ENCODE peak calls at places on chromosomes 5 and 9, in six cellular contexts. Q is breast epithelium, X is upper lobe of left lung, V is endothelial cell of umbilical vein, M is stomach, S is HCT116. L is an unnamed sample.

GRCh38 chr5:90093931-90094485 is 315.5 kb downstream of the CETN3 start:
- DNase-seq in Q (no peak), S (no peak), X (no peak), V (no peak), M (no peak), L (no peak)

GRCh38 chr9:107229146-107229545 is 53.9 kb upstream of the RAD23B start:
- DNase-seq in S (no peak), X (no peak), Q (no peak), M (no peak), V (no peak), L (no peak)

GRCh38 chr9:23777328-23777727 is 48.7 kb downstream of the ELAVL2 start:
- DNase-seq in M (no peak), Q (no peak), X (no peak), S (no peak), V (no peak), L (no peak)

GRCh38 chr5:155532621-155533314 is 519.2 kb downstream of the KIF4B start:
- DNase-seq in Q (no peak), S (no peak), M (no peak), V (no peak), X (no peak), L (no peak)

GRCh38 chr5:3234566-3234965 is 361.1 kb upstream of the IRX1 start:
- DNase-seq in V (no peak), M (no peak), X (no peak), S (no peak), Q (no peak), L (no peak)

GRCh38 chr9:87340391-87340790 is 157.3 kb upstream of the DAPK1 start:
- DNase-seq in M (no peak), V (no peak), Q (no peak), S (no peak), X (no peak), L (no peak)

GRCh38 chr9:130940693-130941576 is 1.9 kb upstream of the FIBCD1 start:
- DNase-seq in M (peak), X (peak), S (peak), Q (peak), V (peak), L (no peak)

GRCh38 chr9:71830929-71831328 is 62.6 kb upstream of the CEMIP2 start:
- DNase-seq in V (no peak), S (no peak), X (no peak), Q (no peak), M (no peak), L (no peak)

GRCh38 chr5:150398432-150399157 is 14.1 kb downstream of the CD74 start:
- DNase-seq in V (no peak), Q (no peak), M (peak), S (no peak), X (no peak), L (no peak)

GRCh38 chr5:97164846-97165245 is 18.2 kb downstream of the RIOK2 start:
- DNase-seq in M (no peak), Q (no peak), V (no peak), X (no peak), S (no peak), L (no peak)

GRCh38 chr5:128227984-128228383 is 144.4 kb downstream of the SLC12A2 start:
- DNase-seq in Q (no peak), M (no peak), S (peak), V (peak), X (no peak), L (no peak)

GRCh38 chr5:159227452-159227851 is 18.1 kb upstream of the RNF145 start:
- DNase-seq in S (no peak), X (no peak), V (no peak), M (no peak), Q (no peak), L (no peak)

GRCh38 chr9:20238921-20239320 is 383.4 kb downstream of the MLLT3 start:
- DNase-seq in Q (no peak), X (no peak), M (no peak), S (no peak), V (no peak), L (no peak)

GRCh38 chr5:164119806-164120440 is 614.5 kb downstream of the MAT2B start:
- DNase-seq in M (no peak), V (peak), X (no peak), Q (no peak), S (no peak), L (no peak)

GRCh38 chr9:81411961-81412360 is 277.4 kb downstream of the TLE1 start:
- DNase-seq in S (no peak), Q (no peak), X (no peak), M (no peak), V (no peak), L (no peak)

GRCh38 chr9:113158446-113158845 is 7.6 kb downstream of the SLC31A2 start:
- DNase-seq in S (no peak), V (no peak), X (no peak), Q (no peak), M (no peak), L (no peak)

GRCh38 chr5:3100921-3101551 is 349.6 kb upstream of the IRX2 start:
- DNase-seq in M (no peak), V (no peak), S (no peak), X (peak), Q (no peak), L (no peak)

GRCh38 chr9:38683336-38683735 is 36.6 kb downstream of the FAM240B start:
- DNase-seq in V (no peak), M (no peak), Q (no peak), X (no peak), S (no peak), L (no peak)

GRCh38 chr9:3908731-3909130 is 382.9 kb upstream of the RFX3 start:
- DNase-seq in Q (peak), V (no peak), M (no peak), S (no peak), X (no peak), L (no peak)

GRCh38 chr5:94544031-94544650 is 74.3 kb downstream of the KIAA0825 start:
- DNase-seq in V (peak), S (no peak), X (no peak), M (no peak), Q (no peak), L (peak)

GRCh38 chr5:178152491-178153444 is 917 bp downstream of the NHP2 start:
- DNase-seq in V (no peak), S (no peak), M (no peak), Q (no peak), X (no peak), L (no peak)

GRCh38 chr5:73370620-73371583 is 77.7 kb downstream of the FOXD1 start:
- DNase-seq in S (peak), Q (no peak), M (no peak), X (no peak), V (peak), L (no peak)

GRCh38 chr5:79241535-79241979 is 5.6 kb downstream of the JMY start:
- DNase-seq in V (no peak), S (no peak), X (no peak), M (no peak), Q (no peak), L (no peak)

GRCh38 chr9:89919171-89919681 is 314.4 kb downstream of the GADD45G start:
- DNase-seq in Q (no peak), V (no peak), X (no peak), S (peak), M (peak), L (peak)

GRCh38 chr5:180423598-180423997 is 70.5 kb upstream of the GFPT2 start:
- DNase-seq in X (no peak), Q (no peak), M (no peak), S (no peak), V (no peak), L (no peak)

GRCh38 chr9:133683494-133684460 is 47.6 kb downstream of the DBH start:
- DNase-seq in S (no peak), V (no peak), M (no peak), X (peak), Q (no peak), L (no peak)

GRCh38 chr9:21473236-21473635 is 8.9 kb downstream of the IFNE start:
- DNase-seq in S (no peak), M (no peak), V (no peak), X (no peak), Q (no peak), L (no peak)

GRCh38 chr5:109407913-109408312 is 1.9 kb downstream of the PJA2 start:
- DNase-seq in Q (no peak), S (no peak), X (no peak), V (no peak), M (no peak), L (no peak)

GRCh38 chr5:164600166-164600715 is 1094.8 kb downstream of the MAT2B start:
- DNase-seq in X (no peak), V (no peak), S (no peak), M (no peak), Q (no peak), L (no peak)

GRCh38 chr9:112046181-112046580 is 128.9 kb downstream of the SUSD1 start:
- DNase-seq in M (no peak), S (no peak), X (no peak), Q (no peak), V (peak), L (no peak)

DNA sequence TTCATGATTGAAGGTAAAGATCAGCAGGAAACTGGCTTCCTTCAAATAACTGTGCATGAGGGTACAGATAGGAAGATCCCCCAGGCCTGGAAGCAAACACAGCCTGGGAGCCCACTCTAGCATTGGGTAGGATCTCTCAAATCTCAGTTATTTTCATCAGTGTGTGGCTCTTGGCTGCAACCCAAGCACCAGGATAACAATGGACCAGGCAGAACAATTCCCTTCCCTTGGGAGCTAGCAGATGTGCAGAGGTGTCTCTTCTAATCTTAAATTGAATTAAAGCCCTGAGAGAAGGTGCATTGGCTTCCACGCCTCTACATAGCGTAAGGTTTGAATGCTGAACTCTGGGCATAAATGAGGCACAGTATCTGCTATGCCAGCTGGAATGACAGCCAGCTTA is 957.4 kb downstream of the CDH12 start:
- DNase-seq in Q (no peak), M (no peak), S (no peak), X (no peak), V (peak), L (no peak)
- TF ChIP-seq POLR2AphosphoS5 in Q (no peak), M (no peak), S (no peak), X (no peak), V (no peak), L (no peak)

GRCh38 chr9:16282718-16283117 is 587.8 kb downstream of the BNC2 start:
- DNase-seq in V (no peak), M (no peak), Q (no peak), X (no peak), S (no peak), L (no peak)
- H3K27ac ChIP-seq in V (no peak), M (no peak), Q (no peak), X (no peak), S (no peak), L (no peak)

GRCh38 chr5:169637085-169637855 is at the start of gene DOCK2:
- DNase-seq in M (peak), S (no peak), V (no peak), X (peak), Q (no peak), L (peak)
- TF ChIP-seq POLR2AphosphoS5 in M (no peak), S (no peak), V (no peak), X (peak), Q (no peak), L (peak)

DNA sequence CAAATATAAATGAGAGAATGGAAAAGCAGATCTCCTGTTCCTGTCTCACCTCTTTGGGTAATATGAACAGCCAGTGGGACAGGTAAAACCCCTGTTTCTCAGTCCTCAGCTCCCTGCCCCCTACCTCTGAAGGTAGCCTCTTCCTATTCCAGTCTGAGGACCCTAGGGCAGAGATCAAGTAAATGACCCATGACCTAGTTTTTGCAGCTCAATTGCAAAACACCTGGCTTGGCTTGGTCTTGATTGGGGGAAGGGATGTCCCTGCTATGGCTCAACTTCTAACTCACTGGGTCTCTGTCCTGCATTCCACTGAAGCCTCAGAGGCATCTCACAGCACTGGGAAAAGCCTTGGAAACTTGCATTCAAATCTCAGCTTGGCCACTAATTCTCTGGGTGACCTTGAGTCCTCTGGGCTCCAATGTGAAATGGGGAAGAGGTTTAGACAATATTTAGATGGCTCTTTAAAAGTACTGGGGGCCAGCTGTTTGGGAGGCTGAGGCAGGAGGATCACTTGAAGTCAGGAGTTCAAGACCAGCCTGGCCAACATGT is 1.6 kb upstream of the GALT start:
- DNase-seq in S (no peak), V (no peak), X (no peak), Q (no peak), M (no peak), L (no peak)
- H3K27ac ChIP-seq in S (no peak), V (no peak), X (no peak), Q (no peak), M (no peak), L (no peak)

GRCh38 chr5:120767171-120767820 is 303.2 kb downstream of the PRR16 start:
- DNase-seq in Q (no peak), X (no peak), M (no peak), S (no peak), V (no peak), L (no peak)

GRCh38 chr5:120765189-120765588 is 301.1 kb downstream of the PRR16 start:
- DNase-seq in X (no peak), Q (no peak), M (no peak), V (no peak), S (no peak), L (no peak)

GRCh38 chr5:120769291-120769872 is 305.3 kb downstream of the PRR16 start:
- DNase-seq in M (no peak), X (no peak), S (no peak), V (no peak), Q (no peak), L (no peak)

GRCh38 chr5:120771181-120771580 is 307.1 kb downstream of the PRR16 start:
- DNase-seq in Q (no peak), M (no peak), S (no peak), V (no peak), X (no peak), L (no peak)
- TF ChIP-seq POLR2AphosphoS5 in Q (no peak), M (no peak), S (no peak), V (no peak), X (no peak), L (no peak)

GRCh38 chr9:127463382-127463781 is 12.1 kb downstream of the LRSAM1 start:
- DNase-seq in M (no peak), X (no peak), V (no peak), Q (no peak), S (no peak), L (no peak)

GRCh38 chr9:127467621-127468020 is 16.3 kb downstream of the LRSAM1 start:
- DNase-seq in M (no peak), X (peak), S (no peak), V (no peak), Q (no peak), L (no peak)

GRCh38 chr9:127458921-127459320 is 7.6 kb downstream of the LRSAM1 start:
- DNase-seq in X (no peak), S (no peak), M (peak), Q (no peak), V (no peak), L (no peak)

DNA sequence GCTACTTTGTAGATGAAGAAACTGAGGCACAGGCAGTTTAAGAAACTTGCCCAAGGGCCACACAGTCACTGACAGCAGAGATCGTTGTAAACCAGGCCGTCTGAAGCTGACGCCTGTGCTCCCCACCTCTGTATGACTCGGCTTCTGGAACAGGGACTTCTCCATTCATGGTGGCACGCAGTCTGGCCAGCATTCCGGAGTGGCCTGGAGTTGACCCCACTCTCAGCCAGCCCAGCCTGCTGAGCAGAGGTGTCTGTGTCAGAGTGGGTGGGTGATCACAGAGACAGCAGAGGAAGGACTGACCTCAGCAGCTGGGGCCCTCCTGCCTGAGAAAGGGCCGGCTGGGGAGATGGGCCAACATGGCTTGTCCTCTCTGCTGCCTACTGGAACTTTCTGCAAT is 12.6 kb downstream of the LRSAM1 start:
- DNase-seq in S (no peak), V (no peak), M (no peak), X (no peak), Q (no peak), L (no peak)
- H3K27ac ChIP-seq in S (no peak), V (no peak), M (no peak), X (no peak), Q (no peak), L (no peak)

DNA sequence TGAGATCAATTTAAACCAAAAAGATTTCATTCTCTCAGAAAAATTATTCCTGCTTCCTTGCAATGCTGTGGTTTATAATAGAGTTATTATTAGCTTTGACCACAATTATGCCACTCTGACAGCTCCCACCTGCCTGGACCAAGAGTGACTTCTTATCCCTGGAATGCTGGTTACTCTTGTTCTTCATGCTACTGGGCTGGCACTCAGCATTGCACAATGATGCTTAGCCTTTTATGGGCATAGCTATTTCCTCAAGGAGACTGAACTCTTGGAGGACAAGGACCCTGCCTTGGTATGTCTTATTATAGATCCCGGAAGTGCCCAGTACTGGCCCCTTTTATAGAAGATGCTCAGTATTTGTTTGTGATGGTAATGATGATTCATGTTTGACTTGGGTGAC is 183.6 kb downstream of the SNX18 start:
- DNase-seq in X (no peak), S (peak), Q (peak), M (no peak), V (no peak), L (no peak)
- TF ChIP-seq POLR2AphosphoS5 in X (peak), S (no peak), Q (no peak), M (peak), V (no peak), L (no peak)

GRCh38 chr9:128920381-128921058 is at the start of gene PHYHD1:
- DNase-seq in M (peak), Q (peak), X (peak), V (no peak), S (no peak), L (no peak)
- H3K27ac ChIP-seq in M (peak), Q (peak), X (peak), V (no peak), S (no peak), L (no peak)

L was measured in HL-60.